ENCODE peak calls at places on chromosomes 16 and 17, in four cellular contexts. G is WTC11, W is GM12878, D is HepG2. Q is an unnamed sample.

GRCh38 chr17:17681744-17682292 is 560 bp downstream of the RAI1 start:
- DNase-seq in G (no peak), D (no peak), W (no peak), Q (peak; percentile 54)

GRCh38 chr17:10879110-10879509 is 41.2 kb upstream of the PIRT start:
- DNase-seq in W (no peak), D (no peak), G (peak; percentile 30), Q (peak; percentile 7)

GRCh38 chr16:68997564-68997963 is 107.9 kb upstream of the HAS3 start:
- DNase-seq in D (no peak), G (no peak), W (no peak), Q (no peak)

GRCh38 chr17:68482576-68483001 is 25.3 kb upstream of the WIPI1 start:
- DNase-seq in W (no peak), D (peak; percentile 97), G (no peak), Q (no peak)

GRCh38 chr17:73697872-73698271 is 53.6 kb upstream of the SDK2 start:
- DNase-seq in D (peak; percentile 76), G (peak; percentile 43), W (no peak), Q (no peak)

GRCh38 chr16:53220585-53220984 is 165.8 kb downstream of the CHD9 start:
- DNase-seq in W (no peak), G (no peak), D (peak; percentile 20), Q (peak; percentile 57)

GRCh38 chr16:61681124-61681523 is 355.1 kb downstream of the CDH8 start:
- DNase-seq in G (no peak), W (no peak), D (no peak), Q (no peak)

GRCh38 chr16:3609895-3610697 is 1.3 kb downstream of the SLX4 start:
- DNase-seq in D (peak; percentile 73), W (no peak), G (peak; percentile 1), Q (peak; percentile 48)

GRCh38 chr17:76121932-76122383 is 18.4 kb upstream of the EXOC7 start:
- DNase-seq in G (peak; percentile 54), W (no peak), D (no peak), Q (no peak)

GRCh38 chr16:89811321-89811720 is 5.1 kb downstream of the FANCA start:
- DNase-seq in G (no peak), W (no peak), D (no peak), Q (no peak)

GRCh38 chr17:31425646-31426045 is 34.2 kb downstream of the RAB11FIP4 start:
- DNase-seq in D (peak; percentile 33), G (no peak), W (no peak), Q (no peak)

GRCh38 chr16:8848231-8848938 is 20.4 kb downstream of the CARHSP1 start:
- DNase-seq in D (no peak), G (no peak), W (no peak), Q (no peak)

GRCh38 chr16:29900102-29900887 is at the start of gene ASPHD1:
- DNase-seq in D (peak; percentile 86), W (no peak), G (peak; percentile 86), Q (peak; percentile 91)

GRCh38 chr16:17260271-17260849 is 210.4 kb downstream of the XYLT1 start:
- DNase-seq in D (no peak), G (no peak), W (no peak), Q (no peak)

DNA sequence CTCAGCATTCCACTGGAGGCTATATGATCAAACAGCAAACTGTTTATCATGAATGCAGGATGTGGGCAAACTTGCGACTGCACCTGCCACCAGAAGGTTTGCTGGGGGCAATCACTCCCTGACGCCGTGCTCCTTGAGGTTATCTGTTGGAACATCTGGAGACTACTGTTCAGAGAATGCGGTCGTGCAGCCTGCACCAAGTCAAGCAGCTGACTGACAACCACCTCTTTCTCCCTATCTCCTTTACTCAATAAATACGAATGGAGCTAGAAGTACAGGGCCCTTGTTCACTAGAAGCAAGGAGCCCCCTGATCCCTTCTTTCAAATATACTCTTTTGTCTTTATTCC is 2101.2 kb downstream of the TP53TG3F start:
- DNase-seq in G (no peak), W (no peak), D (no peak), Q (no peak)
- TF ChIP-seq NR2C2 in G (no peak), W (no peak), D (no peak), Q (no peak)

DNA sequence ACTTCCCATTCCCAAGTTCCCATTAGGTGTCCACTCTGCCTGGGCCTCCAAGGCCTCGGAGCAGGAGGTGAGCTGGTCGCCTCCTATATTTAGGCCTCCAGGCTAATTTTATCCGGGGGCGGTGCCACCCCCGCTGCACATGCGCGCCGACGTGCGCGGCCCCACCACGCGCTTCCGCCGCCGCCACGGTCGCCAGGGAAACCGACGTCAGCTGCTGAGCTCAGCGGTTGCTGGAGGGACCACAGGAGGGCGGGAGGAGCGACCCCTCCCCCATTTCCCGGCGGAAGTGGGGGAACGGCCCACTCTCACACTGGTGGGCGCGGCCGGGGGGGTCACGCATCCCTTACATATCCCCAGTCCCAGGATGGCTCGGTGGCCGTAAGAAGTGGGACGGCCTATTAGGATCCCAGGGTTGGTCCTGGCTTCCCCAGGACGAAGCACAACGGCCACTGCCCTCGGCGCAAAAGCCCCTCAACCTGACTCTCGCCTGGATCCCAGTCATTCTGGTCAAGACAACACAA is 1.0 kb downstream of the PER1 start:
- DNase-seq in D (no peak), G (peak; percentile 81), W (no peak), Q (peak; percentile 69)
- TF ChIP-seq CREM in D (no peak), G (peak; percentile 25), W (peak; percentile 89), Q (peak; percentile 89)

GRCh38 chr17:44297975-44298374 is 10.4 kb upstream of the RUNDC3A start:
- DNase-seq in G (no peak), W (no peak), D (no peak), Q (no peak)

DNA sequence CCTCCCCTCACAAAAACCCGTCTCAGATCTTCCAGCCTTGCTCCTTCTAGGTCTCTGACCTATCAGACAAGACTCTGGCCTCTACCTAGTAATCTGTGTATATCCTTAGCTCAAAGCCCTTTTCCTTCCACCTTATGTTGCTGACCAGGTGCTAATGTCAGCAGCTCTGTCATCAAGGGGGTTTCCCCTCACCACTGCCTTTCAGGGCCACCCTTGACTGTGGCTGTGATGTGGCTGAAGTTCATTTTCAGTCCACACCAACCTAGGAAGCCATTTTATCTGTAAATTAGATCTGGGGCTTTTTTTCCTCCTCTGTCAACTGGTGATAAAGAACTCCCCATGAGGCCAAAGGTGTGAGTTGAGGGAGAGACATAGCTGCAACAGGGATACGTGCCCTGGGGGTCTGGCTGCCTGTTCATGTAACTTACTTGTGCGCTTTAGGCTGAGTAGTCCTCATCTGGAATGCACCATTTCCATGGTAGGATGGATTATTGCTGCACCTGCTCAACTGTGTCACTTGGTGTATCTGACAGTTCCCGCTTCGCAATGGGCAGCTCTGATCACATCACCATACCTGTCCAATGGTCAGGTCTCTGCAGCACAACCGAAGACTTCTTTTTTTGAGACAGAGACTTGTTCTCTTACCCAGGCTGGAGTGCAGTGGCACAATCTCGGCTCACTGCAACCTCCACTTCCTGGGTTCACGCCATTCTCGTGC is 14.7 kb upstream of the RUNDC3A start:
- DNase-seq in W (peak; percentile 9), G (no peak), D (no peak), Q (no peak)
- TF ChIP-seq NR2C2 in W (no peak), G (no peak), D (no peak), Q (no peak)

DNA sequence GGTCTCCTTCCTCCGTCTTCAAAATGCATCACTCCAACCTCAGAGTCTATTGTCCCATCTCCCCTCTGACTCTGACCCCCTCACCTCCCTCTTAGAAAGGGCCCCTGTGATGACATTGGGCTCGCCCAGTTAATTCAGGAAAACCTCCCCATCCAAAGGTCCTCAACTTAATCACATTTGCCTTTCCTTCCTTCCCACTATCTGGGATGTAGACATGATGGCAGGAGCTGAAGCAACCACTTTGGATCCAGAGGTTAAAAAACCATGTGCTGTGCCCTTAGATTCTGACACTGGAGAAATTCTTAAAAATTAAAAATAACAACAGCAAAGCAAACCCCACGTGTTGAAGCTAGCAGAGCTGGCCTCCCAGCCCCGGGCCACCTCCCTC is 80.2 kb downstream of the ZDHHC7 start:
- DNase-seq in W (no peak), D (no peak), G (no peak), Q (no peak)
- TF ChIP-seq CREM in W (no peak), D (no peak), G (no peak), Q (no peak)

GRCh38 chr17:27575100-27575911 is 55.7 kb upstream of the LGALS9 start:
- DNase-seq in G (no peak), W (no peak), D (no peak), Q (peak; percentile 83)
- TF ChIP-seq NR2C2 in G (no peak), W (no peak), D (no peak), Q (peak; percentile 87)

GRCh38 chr17:33651631-33652030 is 358.5 kb upstream of the ASIC2 start:
- DNase-seq in G (no peak), W (no peak), D (no peak), Q (no peak)

GRCh38 chr17:33653389-33653788 is 360.3 kb upstream of the ASIC2 start:
- DNase-seq in D (no peak), G (no peak), W (no peak), Q (no peak)

GRCh38 chr17:33642002-33642401 is 348.9 kb upstream of the ASIC2 start:
- DNase-seq in G (no peak), D (no peak), W (no peak), Q (peak; percentile 54)

GRCh38 chr17:33647976-33648375 is 354.9 kb upstream of the ASIC2 start:
- DNase-seq in G (no peak), D (no peak), W (no peak), Q (peak; percentile 33)
- TF ChIP-seq CREM in G (no peak), D (no peak), W (no peak), Q (no peak)

GRCh38 chr16:57530104-57530522 is 6.3 kb downstream of the CCDC102A start:
- DNase-seq in G (peak; percentile 7), W (no peak), D (peak; percentile 59), Q (peak; percentile 69)

GRCh38 chr16:57530531-57531252 is 5.7 kb downstream of the CCDC102A start:
- DNase-seq in D (no peak), W (no peak), G (peak; percentile 8), Q (no peak)

GRCh38 chr16:57532251-57532625 is 4.1 kb downstream of the CCDC102A start:
- DNase-seq in W (no peak), D (no peak), G (peak; percentile 6), Q (no peak)

GRCh38 chr16:57531635-57532220 is 4.6 kb downstream of the CCDC102A start:
- DNase-seq in W (no peak), G (peak; percentile 7), D (no peak), Q (no peak)

DNA sequence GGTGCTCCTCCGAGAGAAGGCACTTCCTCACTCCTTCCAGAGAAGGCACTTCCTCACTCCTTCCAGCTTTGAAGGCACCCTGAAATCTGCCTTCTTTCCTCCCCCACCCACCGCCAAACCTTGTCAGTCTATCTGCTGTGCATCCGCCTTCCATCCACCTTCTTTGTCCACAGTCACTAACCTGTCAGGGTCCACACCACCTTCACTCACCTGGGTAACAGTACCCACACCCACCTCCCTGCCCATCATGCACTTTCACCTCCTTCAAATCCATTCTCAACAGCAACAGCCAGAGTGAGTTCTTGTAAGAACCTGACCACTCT is 5.2 kb downstream of the CCDC102A start:
- DNase-seq in D (no peak), W (no peak), G (peak; percentile 5), Q (no peak)
- TF ChIP-seq NR2C2 in D (no peak), W (no peak), G (no peak), Q (no peak)

GRCh38 chr16:67180166-67180565 is 3.6 kb downstream of the MATCAP1 start:
- DNase-seq in D (no peak), W (no peak), G (peak; percentile 11), Q (no peak)

GRCh38 chr16:67176662-67177061 is 6.3 kb downstream of the NOL3 start:
- DNase-seq in G (no peak), D (no peak), W (no peak), Q (no peak)

GRCh38 chr16:67174706-67175231 is 4.4 kb downstream of the NOL3 start:
- DNase-seq in W (no peak), G (no peak), D (no peak), Q (no peak)

GRCh38 chr16:67179421-67180080 is 4.2 kb downstream of the MATCAP1 start:
- DNase-seq in D (no peak), G (peak; percentile 33), W (no peak), Q (no peak)

GRCh38 chr16:67177743-67178699 is 5.7 kb downstream of the MATCAP1 start:
- DNase-seq in G (peak; percentile 93), W (no peak), D (peak; percentile 65), Q (peak; percentile 60)
- TF ChIP-seq CREM in G (no peak), W (no peak), D (no peak), Q (no peak)

Q was measured in K562.